ENCODE peak calls at places on chromosome 20, in ten cellular contexts. G is SW480; K is dorsolateral prefrontal cortex; L is activated CD4-positive, CD25-positive, alpha-beta regulatory T cell treated with anti-CD3 and anti-CD28 coated beads, Interleukin-2, amount 50 U/mL, for 72 hours; R is iris pigment epithelial cell; S is activated B cell treated with CpG ODN at 0.5 μM for 24 hours; Q is globus pallidus; Z is kidney; W is anterior cingulate cortex; F is T-cell. J is an unnamed sample.
A peak's percentile ranks its signal among the peaks of the same experiment; 100 is the strongest.

GRCh38 chr20:37406010-37406998 is 60.4 kb downstream of the SRC start:
- DNase-seq in W (peak; percentile 57), S (peak; percentile 44), L (peak; percentile 48), Q (peak; percentile 12), Z (no peak), F (no peak), R (no peak), G (peak; percentile 53), K (no peak), J (peak; percentile 31)

GRCh38 chr20:50346372-50347347 is 156.0 kb downstream of the CEBPB start:
- DNase-seq in L (no peak), G (no peak), Q (peak; percentile 71), Z (peak; percentile 93), S (no peak), K (peak; percentile 73), W (peak; percentile 80), R (peak; percentile 89), F (no peak), J (peak; percentile 43)

GRCh38 chr20:63120286-63121090 is 95.4 kb downstream of the YTHDF1 start:
- DNase-seq in S (no peak), F (no peak), R (no peak), Q (no peak), K (no peak), Z (no peak), G (no peak), L (no peak), W (no peak), J (peak; percentile 36)

GRCh38 chr20:50387996-50388332 is 122.2 kb upstream of the PTPN1 start:
- DNase-seq in K (no peak), R (no peak), Z (peak; percentile 38), L (no peak), F (no peak), Q (no peak), S (no peak), W (no peak), G (no peak), J (no peak)

GRCh38 chr20:40639132-40639531 is 49.9 kb downstream of the MAFB start:
- DNase-seq in G (no peak), R (no peak), W (no peak), L (no peak), Z (no peak), F (no peak), Q (no peak), K (no peak), S (no peak), J (no peak)

GRCh38 chr20:48180039-48180438 is 394.8 kb upstream of the SULF2 start:
- DNase-seq in Q (no peak), Z (no peak), W (no peak), S (no peak), K (no peak), G (peak; percentile 47), F (no peak), R (peak; percentile 71), L (no peak), J (no peak)

GRCh38 chr20:45114465-45115385 is at the start of gene WFDC5:
- DNase-seq in Z (no peak), W (no peak), K (no peak), F (no peak), Q (no peak), R (no peak), L (no peak), G (no peak), S (no peak), J (no peak)

GRCh38 chr20:24646331-24646730 is 176.9 kb downstream of the SYNDIG1 start:
- DNase-seq in L (no peak), W (no peak), F (no peak), Z (no peak), K (no peak), R (no peak), Q (peak; percentile 47), S (no peak), G (no peak), J (no peak)

GRCh38 chr20:16758459-16759160 is 10.5 kb downstream of the OTOR start:
- DNase-seq in G (no peak), F (no peak), Z (no peak), L (no peak), S (no peak), R (no peak), Q (no peak), W (no peak), K (no peak), J (no peak)

GRCh38 chr20:32332614-32333013 is 25.5 kb upstream of the ASXL1 start:
- DNase-seq in R (peak; percentile 67), Q (no peak), F (no peak), Z (peak; percentile 87), W (no peak), S (no peak), G (no peak), K (no peak), L (no peak), J (no peak)

GRCh38 chr20:709864-710761 is 34.5 kb upstream of the SCRT2 start:
- DNase-seq in G (no peak), W (no peak), K (no peak), L (no peak), R (no peak), Z (no peak), F (no peak), Q (no peak), S (no peak), J (no peak)

GRCh38 chr20:60428651-60429050 is 470.4 kb downstream of the CDH26 start:
- DNase-seq in S (no peak), K (no peak), R (no peak), F (no peak), G (no peak), Q (no peak), L (no peak), W (no peak), Z (no peak), J (no peak)

GRCh38 chr20:36575066-36575743 is 1.8 kb downstream of the TGIF2 start:
- DNase-seq in F (no peak), W (no peak), L (no peak), G (no peak), Q (no peak), R (peak; percentile 63), K (no peak), S (peak; percentile 37), Z (peak; percentile 78), J (no peak)

GRCh38 chr20:32509639-32510066 is 75.5 kb downstream of the NOL4L start:
- DNase-seq in G (peak; percentile 78), F (peak; percentile 73), R (peak; percentile 27), W (no peak), L (no peak), S (no peak), Z (peak; percentile 24), K (no peak), Q (no peak), J (no peak)

GRCh38 chr20:52993091-52993490 is 20.9 kb downstream of the TSHZ2 start:
- DNase-seq in S (no peak), Q (no peak), R (no peak), G (no peak), K (no peak), L (no peak), W (no peak), F (no peak), Z (no peak), J (no peak)

GRCh38 chr20:47620808-47621805 is 119.4 kb downstream of the NCOA3 start:
- DNase-seq in Q (peak; percentile 23), Z (no peak), G (peak; percentile 79), W (peak; percentile 8), K (no peak), R (peak; percentile 76), F (no peak), S (no peak), L (no peak), J (peak; percentile 61)

GRCh38 chr20:20835897-20836296 is 123.5 kb upstream of the RALGAPA2 start:
- DNase-seq in W (no peak), K (no peak), Q (no peak), S (no peak), L (no peak), F (no peak), R (no peak), G (no peak), Z (no peak), J (no peak)

GRCh38 chr20:17671565-17671964 is 10.5 kb downstream of the RRBP1 start:
- DNase-seq in F (no peak), K (no peak), W (no peak), L (no peak), Z (no peak), G (no peak), S (no peak), Q (no peak), R (no peak), J (no peak)

GRCh38 chr20:8432435-8433148 is 300.5 kb downstream of the PLCB1 start:
- DNase-seq in R (no peak), Q (no peak), S (no peak), W (no peak), G (peak; percentile 16), K (no peak), Z (no peak), F (no peak), L (no peak), J (peak; percentile 26)

GRCh38 chr20:35273449-35274171 is 4.3 kb downstream of the MMP24OS start:
- DNase-seq in Q (no peak), S (no peak), G (no peak), F (no peak), Z (no peak), L (no peak), R (peak; percentile 44), W (peak; percentile 81), K (peak; percentile 41), J (peak; percentile 97)

GRCh38 chr20:62858059-62858458 is 3.6 kb downstream of the TCFL5 start:
- DNase-seq in G (no peak), R (no peak), Q (peak; percentile 74), F (no peak), L (no peak), Z (no peak), K (peak; percentile 90), S (no peak), W (peak; percentile 52), J (no peak)

GRCh38 chr20:45229264-45230056 is 8.3 kb downstream of the SEMG2 start:
- DNase-seq in S (no peak), K (no peak), F (peak; percentile 13), Q (no peak), G (peak; percentile 29), Z (no peak), R (no peak), W (no peak), L (peak; percentile 49), J (peak; percentile 7)

GRCh38 chr20:62978559-62978938 is 26.0 kb downstream of the SLC17A9 start:
- DNase-seq in R (no peak), Z (no peak), W (no peak), K (no peak), S (no peak), Q (no peak), G (no peak), F (no peak), L (no peak), J (no peak)

GRCh38 chr20:11499235-11499634 is 418.5 kb upstream of the BTBD3 start:
- DNase-seq in G (no peak), Z (no peak), L (no peak), K (no peak), S (no peak), Q (no peak), R (peak; percentile 47), W (no peak), F (no peak), J (no peak)

GRCh38 chr20:4674672-4675071 is 47.0 kb upstream of the PRND start:
- DNase-seq in R (no peak), S (no peak), W (no peak), Q (no peak), K (no peak), L (no peak), G (no peak), Z (no peak), F (no peak), J (no peak)

GRCh38 chr20:14134004-14134403 is 138.7 kb downstream of the MACROD2 start:
- DNase-seq in R (no peak), K (no peak), G (no peak), Q (no peak), Z (no peak), L (no peak), W (no peak), S (no peak), F (no peak), J (no peak)

GRCh38 chr20:3797592-3798404 is 1.7 kb downstream of the CDC25B start:
- DNase-seq in G (peak; percentile 89), S (no peak), L (no peak), R (peak; percentile 63), Q (no peak), F (no peak), K (no peak), W (no peak), Z (peak; percentile 58), J (no peak)

GRCh38 chr20:38523697-38524096 is 51.1 kb downstream of the RALGAPB start:
- DNase-seq in S (no peak), W (no peak), Z (no peak), R (peak; percentile 80), K (no peak), Q (no peak), G (no peak), F (no peak), L (no peak), J (no peak)

J was measured in cerebellar cortex.